ENCODE peak calls at places on chromosomes 12 and 14, in nine cellular contexts. K is Ammon's horn; O is HepG2; M is T-helper 17 cell; A is activated CD8-positive, alpha-beta memory T cell treated with anti-CD3 and anti-CD28 coated beads for 48 hours; X is amygdala; P is IMR-90; Y is body of pancreas; F is AG09319. D is an unnamed sample.

GRCh38 chr14:102986810-102987579 is 64.5 kb downstream of the AMN start:
- DNase-seq in K (peak), Y (no peak), A (no peak), P (peak), X (no peak), O (peak), F (no peak), M (no peak), D (no peak)

GRCh38 chr12:89070603-89071002 is 281.7 kb downstream of the DUSP6 start:
- DNase-seq in Y (no peak), O (no peak), X (no peak), F (no peak), P (no peak), A (no peak), K (no peak), M (no peak), D (no peak)

GRCh38 chr12:25591132-25591531 is 38.0 kb upstream of the LMNTD1 start:
- DNase-seq in O (no peak), F (no peak), Y (no peak), M (no peak), X (no peak), K (no peak), A (no peak), P (no peak), D (no peak)

GRCh38 chr14:21093769-21094681 is 4.4 kb downstream of the ZNF219 start:
- DNase-seq in A (no peak), Y (no peak), P (no peak), O (no peak), F (no peak), X (no peak), K (peak), M (no peak), D (no peak)

GRCh38 chr12:110436231-110436630 is 13.9 kb downstream of the ARPC3 start:
- DNase-seq in P (peak), A (no peak), O (no peak), Y (no peak), M (no peak), K (no peak), F (no peak), X (no peak), D (no peak)

GRCh38 chr12:113329791-113330417 is 5.0 kb downstream of the SLC8B1 start:
- DNase-seq in Y (no peak), X (no peak), F (no peak), K (no peak), P (no peak), A (no peak), O (no peak), M (no peak), D (no peak)

GRCh38 chr14:105894125-105894977 is 368.0 kb downstream of the TMEM121 start:
- DNase-seq in F (no peak), Y (no peak), M (peak), X (no peak), A (no peak), O (no peak), P (no peak), K (no peak), D (peak)

GRCh38 chr14:93683241-93683640 is 105.0 kb downstream of the PRIMA1 start:
- DNase-seq in M (no peak), O (no peak), F (no peak), P (no peak), Y (no peak), A (no peak), X (no peak), K (no peak), D (no peak)

GRCh38 chr14:68786491-68787234 is 6.2 kb downstream of the ZFP36L1 start:
- DNase-seq in X (no peak), P (peak), Y (peak), F (no peak), A (no peak), O (no peak), M (no peak), K (peak), D (no peak)

GRCh38 chr12:23253191-23253590 is 628.2 kb downstream of the ETNK1 start:
- DNase-seq in M (no peak), X (no peak), A (no peak), K (no peak), F (no peak), O (no peak), Y (no peak), P (no peak), D (no peak)

GRCh38 chr12:4417471-4417870 is 28.1 kb downstream of the FGF6 start:
- DNase-seq in M (no peak), Y (no peak), X (no peak), F (no peak), O (no peak), A (no peak), K (no peak), P (no peak), D (peak)

GRCh38 chr14:77421241-77421640 is 2.1 kb downstream of the NOXRED1 start:
- DNase-seq in Y (no peak), X (no peak), O (no peak), K (no peak), P (peak), A (no peak), M (no peak), F (no peak), D (no peak)

GRCh38 chr14:39946796-39947195 is 514.6 kb upstream of the FBXO33 start:
- DNase-seq in P (no peak), A (no peak), K (no peak), F (no peak), O (no peak), Y (no peak), X (no peak), M (no peak), D (no peak)

GRCh38 chr12:109271418-109271817 is 37.7 kb downstream of the FOXN4 start:
- DNase-seq in K (no peak), X (no peak), O (no peak), Y (no peak), F (no peak), P (no peak), M (no peak), A (no peak), D (no peak)

GRCh38 chr14:53542692-53543091 is 389.6 kb upstream of the DDHD1 start:
- DNase-seq in P (peak), M (no peak), K (no peak), A (no peak), Y (peak), F (no peak), X (no peak), O (peak), D (no peak)

GRCh38 chr12:9750276-9751203 is 10.2 kb downstream of the CD69 start:
- DNase-seq in M (no peak), P (peak), F (peak), K (peak), X (no peak), A (no peak), O (peak), Y (no peak), D (no peak)

GRCh38 chr14:61860294-61860918 is 98.2 kb downstream of the SNAPC1 start:
- DNase-seq in Y (peak), P (peak), A (no peak), M (no peak), K (no peak), O (peak), F (no peak), X (no peak), D (no peak)

GRCh38 chr12:93379432-93380308 is 1.9 kb downstream of the NUDT4 start:
- DNase-seq in Y (no peak), M (no peak), A (no peak), O (no peak), X (no peak), F (no peak), P (peak), K (peak), D (no peak)

GRCh38 chr14:49687942-49688700 is at the start of gene POLE2:
- DNase-seq in A (peak), Y (peak), O (peak), F (no peak), X (peak), P (peak), K (peak), M (peak), D (peak)

GRCh38 chr12:109307051-109307450 is 2.0 kb downstream of the FOXN4 start:
- DNase-seq in K (no peak), M (no peak), A (no peak), F (no peak), X (no peak), P (no peak), O (peak), Y (no peak), D (no peak)

GRCh38 chr12:83346333-83346732 is 659.6 kb downstream of the TMTC2 start:
- DNase-seq in K (no peak), P (no peak), M (no peak), Y (no peak), A (no peak), F (no peak), X (no peak), O (no peak), D (no peak)

GRCh38 chr14:31388687-31389413 is 31.5 kb downstream of the HEATR5A start:
- DNase-seq in X (no peak), M (no peak), A (no peak), P (peak), F (no peak), Y (no peak), K (no peak), O (no peak), D (no peak)

GRCh38 chr12:59149995-59150642 is 229.8 kb upstream of the LRIG3 start:
- DNase-seq in A (no peak), O (peak), M (no peak), Y (no peak), P (peak), K (peak), F (peak), X (no peak), D (no peak)

GRCh38 chr14:33393155-33393894 is 454.6 kb downstream of the NPAS3 start:
- DNase-seq in X (no peak), K (no peak), M (no peak), P (no peak), Y (no peak), O (no peak), A (no peak), F (no peak), D (no peak)

GRCh38 chr14:53020193-53020932 is 69.5 kb upstream of the FERMT2 start:
- DNase-seq in F (no peak), M (no peak), X (no peak), A (no peak), O (no peak), P (no peak), Y (no peak), K (no peak), D (no peak)

GRCh38 chr14:30287579-30288445 is 271.1 kb upstream of the G2E3 start:
- DNase-seq in M (no peak), A (no peak), X (no peak), K (no peak), P (no peak), Y (no peak), O (no peak), F (no peak), D (no peak)

GRCh38 chr12:117408161-117408791 is 46.9 kb upstream of the NOS1 start:
- DNase-seq in Y (peak), M (no peak), K (peak), P (no peak), A (no peak), X (peak), O (no peak), F (no peak), D (no peak)

GRCh38 chr12:94149781-94150482 is 1.6 kb downstream of the PLXNC1 start:
- DNase-seq in P (no peak), X (no peak), Y (peak), A (no peak), K (peak), F (no peak), O (no peak), M (peak), D (peak)

GRCh38 chr14:96103560-96104460 is 64.6 kb downstream of the C14orf132 start:
- DNase-seq in Y (no peak), O (no peak), F (no peak), X (no peak), A (no peak), M (no peak), P (no peak), K (no peak), D (no peak)

GRCh38 chr12:8145754-8146415 is 10.9 kb upstream of the ZNF705A start:
- DNase-seq in A (no peak), K (peak), O (no peak), Y (peak), X (peak), M (no peak), P (peak), F (peak), D (peak)

GRCh38 chr12:49017764-49018281 is 753 bp downstream of the PRKAG1 start:
- DNase-seq in A (no peak), M (no peak), F (no peak), Y (no peak), P (peak), K (no peak), O (peak), X (no peak), D (no peak)

GRCh38 chr12:130482448-130482847 is 144.8 kb downstream of the PIWIL1 start:
- DNase-seq in A (no peak), Y (no peak), K (no peak), X (no peak), O (no peak), F (no peak), M (no peak), P (no peak), D (no peak)

GRCh38 chr12:597926-598568 is 65.2 kb downstream of the NINJ2 start:
- DNase-seq in K (no peak), P (no peak), A (no peak), O (no peak), X (no peak), Y (no peak), F (no peak), M (no peak), D (peak)

GRCh38 chr12:9607816-9608215 is at the start of gene KLRB1:
- DNase-seq in Y (no peak), K (no peak), X (no peak), A (no peak), O (no peak), M (no peak), P (no peak), F (no peak), D (no peak)

GRCh38 chr12:27305673-27306504 is 26.7 kb upstream of the BMAL2 start:
- DNase-seq in M (no peak), P (peak), A (no peak), O (peak), X (no peak), F (peak), K (no peak), Y (no peak), D (no peak)

GRCh38 chr12:63021126-63021525 is 86.2 kb upstream of the PPM1H start:
- DNase-seq in A (no peak), X (no peak), P (no peak), O (no peak), M (no peak), F (no peak), Y (no peak), K (no peak), D (no peak)

D was measured in posterior cingulate gyrus.